ENCODE peak calls at places on chromosomes 1 and 21, in six cellular contexts. One of them, this sample, is unnamed.

GRCh38 chr21:41953249-41953830 is 478 bp downstream of the C2CD2 start:
- DNase-seq in IMR-90: no peak
- DNase-seq in H9: no peak
- DNase-seq in mesenchymal stem cell: peak
- DNase-seq in trophoblast cell: no peak
- DNase-seq in neuronal stem cell: no peak
- DNase-seq in this sample: peak

GRCh38 chr1:42777860-42778259 is 6.9 kb upstream of the TMEM269 start:
- DNase-seq in IMR-90: peak
- DNase-seq in H9: no peak
- DNase-seq in mesenchymal stem cell: peak
- DNase-seq in trophoblast cell: no peak
- DNase-seq in neuronal stem cell: peak
- DNase-seq in this sample: peak

GRCh38 chr1:117209094-117209493 is 1.6 kb downstream of the VTCN1 start:
- DNase-seq in IMR-90: no peak
- DNase-seq in H9: no peak
- DNase-seq in mesenchymal stem cell: no peak
- DNase-seq in trophoblast cell: peak
- DNase-seq in neuronal stem cell: no peak
- DNase-seq in this sample: no peak

GRCh38 chr1:78053498-78053897 is 7.7 kb downstream of the GIPC2 start:
- DNase-seq in IMR-90: no peak
- DNase-seq in H9: no peak
- DNase-seq in mesenchymal stem cell: no peak
- DNase-seq in trophoblast cell: no peak
- DNase-seq in neuronal stem cell: no peak
- DNase-seq in this sample: no peak

GRCh38 chr1:166172106-166172505 is 5.3 kb upstream of the FAM78B start:
- DNase-seq in IMR-90: no peak
- DNase-seq in H9: no peak
- DNase-seq in mesenchymal stem cell: no peak
- DNase-seq in trophoblast cell: no peak
- DNase-seq in neuronal stem cell: no peak
- DNase-seq in this sample: no peak

GRCh38 chr1:6001992-6002576 is 9.9 kb upstream of the NPHP4 start:
- DNase-seq in IMR-90: no peak
- DNase-seq in H9: no peak
- DNase-seq in mesenchymal stem cell: no peak
- DNase-seq in trophoblast cell: no peak
- DNase-seq in neuronal stem cell: no peak
- DNase-seq in this sample: no peak

GRCh38 chr1:238777551-238777950 is 608.8 kb upstream of the CHRM3 start:
- DNase-seq in IMR-90: peak
- DNase-seq in H9: no peak
- DNase-seq in mesenchymal stem cell: no peak
- DNase-seq in trophoblast cell: no peak
- DNase-seq in neuronal stem cell: no peak
- DNase-seq in this sample: no peak

GRCh38 chr1:37306461-37306860 is 167.9 kb upstream of the ZC3H12A start:
- DNase-seq in IMR-90: no peak
- DNase-seq in H9: no peak
- DNase-seq in mesenchymal stem cell: no peak
- DNase-seq in trophoblast cell: no peak
- DNase-seq in neuronal stem cell: no peak
- DNase-seq in this sample: no peak

GRCh38 chr1:43978551-43979260 is at the start of gene B4GALT2:
- DNase-seq in IMR-90: no peak
- DNase-seq in H9: peak
- DNase-seq in mesenchymal stem cell: no peak
- DNase-seq in trophoblast cell: no peak
- DNase-seq in neuronal stem cell: no peak
- DNase-seq in this sample: peak

GRCh38 chr1:100750002-100750885 is 30.7 kb downstream of the VCAM1 start:
- DNase-seq in IMR-90: no peak
- DNase-seq in H9: peak
- DNase-seq in mesenchymal stem cell: no peak
- DNase-seq in trophoblast cell: no peak
- DNase-seq in neuronal stem cell: no peak
- DNase-seq in this sample: peak

GRCh38 chr1:84620720-84621313 is 46.6 kb upstream of the CTBS start:
- DNase-seq in IMR-90: peak
- DNase-seq in H9: peak
- DNase-seq in mesenchymal stem cell: peak
- DNase-seq in trophoblast cell: peak
- DNase-seq in neuronal stem cell: peak
- DNase-seq in this sample: peak

GRCh38 chr21:35050348-35051286 is 1.5 kb upstream of the RUNX1 start:
- DNase-seq in IMR-90: peak
- DNase-seq in H9: no peak
- DNase-seq in mesenchymal stem cell: peak
- DNase-seq in trophoblast cell: no peak
- DNase-seq in neuronal stem cell: no peak
- DNase-seq in this sample: no peak

GRCh38 chr1:46517010-46517600 is 27.5 kb downstream of the DMBX1 start:
- DNase-seq in IMR-90: no peak
- DNase-seq in H9: peak
- DNase-seq in mesenchymal stem cell: no peak
- DNase-seq in trophoblast cell: no peak
- DNase-seq in neuronal stem cell: peak
- DNase-seq in this sample: peak

GRCh38 chr1:153663211-153663610 is 4.7 kb downstream of the SNAPIN start:
- DNase-seq in IMR-90: peak
- DNase-seq in H9: no peak
- DNase-seq in mesenchymal stem cell: peak
- DNase-seq in trophoblast cell: no peak
- DNase-seq in neuronal stem cell: no peak
- DNase-seq in this sample: no peak

GRCh38 chr1:209106237-209106741 is 477.2 kb upstream of the CAMK1G start:
- DNase-seq in IMR-90: peak
- DNase-seq in H9: peak
- DNase-seq in mesenchymal stem cell: no peak
- DNase-seq in trophoblast cell: no peak
- DNase-seq in neuronal stem cell: no peak
- DNase-seq in this sample: peak

GRCh38 chr1:31239653-31240241 is at the start of gene NKAIN1:
- DNase-seq in IMR-90: peak
- DNase-seq in H9: peak
- DNase-seq in mesenchymal stem cell: peak
- DNase-seq in trophoblast cell: no peak
- DNase-seq in neuronal stem cell: peak
- DNase-seq in this sample: peak

GRCh38 chr1:21552715-21553114 is 43.5 kb downstream of the ALPL start:
- DNase-seq in IMR-90: peak
- DNase-seq in H9: no peak
- DNase-seq in mesenchymal stem cell: peak
- DNase-seq in trophoblast cell: peak
- DNase-seq in neuronal stem cell: no peak
- DNase-seq in this sample: peak

GRCh38 chr1:12178511-12178910 is 11.7 kb downstream of the TNFRSF1B start:
- DNase-seq in IMR-90: no peak
- DNase-seq in H9: no peak
- DNase-seq in mesenchymal stem cell: no peak
- DNase-seq in trophoblast cell: no peak
- DNase-seq in neuronal stem cell: no peak
- DNase-seq in this sample: no peak

DNA sequence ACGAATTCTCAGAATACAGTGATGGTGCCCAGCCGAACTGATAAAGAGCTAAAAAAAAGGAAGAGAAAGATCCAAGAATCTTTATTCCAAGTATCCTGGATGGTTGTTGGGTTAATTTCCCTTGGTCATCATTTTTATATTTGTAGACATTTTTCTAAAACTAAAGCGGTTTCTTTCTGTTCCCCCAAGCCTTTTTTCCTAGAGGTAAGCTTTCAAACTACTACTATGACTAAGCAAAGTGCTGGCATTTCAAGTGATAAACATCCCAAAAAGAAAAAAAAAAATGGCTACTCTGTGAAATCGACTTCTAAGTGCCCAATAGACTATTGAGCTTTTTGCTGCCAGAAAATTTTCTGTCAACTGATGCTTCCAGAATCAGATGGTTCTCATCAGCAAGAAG is 96.0 kb upstream of the ZC3H11B start:
- DNase-seq in IMR-90: no peak
- DNase-seq in H9: no peak
- DNase-seq in mesenchymal stem cell: no peak
- DNase-seq in trophoblast cell: no peak
- DNase-seq in neuronal stem cell: no peak
- DNase-seq in this sample: no peak
- H3K27ac ChIP-seq in IMR-90: no peak
- H3K27ac ChIP-seq in H9: no peak
- H3K27ac ChIP-seq in mesenchymal stem cell: no peak
- H3K27ac ChIP-seq in trophoblast cell: no peak
- H3K27ac ChIP-seq in neuronal stem cell: no peak
- H3K27ac ChIP-seq in this sample: no peak

GRCh38 chr1:34166191-34167090 is 1.4 kb upstream of the CSMD2 start:
- DNase-seq in IMR-90: no peak
- DNase-seq in H9: peak
- DNase-seq in mesenchymal stem cell: no peak
- DNase-seq in trophoblast cell: no peak
- DNase-seq in neuronal stem cell: peak
- DNase-seq in this sample: peak
- H2BK120ac ChIP-seq in IMR-90: no peak
- H2BK120ac ChIP-seq in H9: no peak
- H2BK120ac ChIP-seq in mesenchymal stem cell: no peak
- H2BK120ac ChIP-seq in trophoblast cell: no peak
- H2BK120ac ChIP-seq in neuronal stem cell: no peak
- H2BK120ac ChIP-seq in this sample: peak

GRCh38 chr1:193567937-193568336 is 381.5 kb upstream of the B3GALT2 start:
- DNase-seq in IMR-90: no peak
- DNase-seq in H9: no peak
- DNase-seq in mesenchymal stem cell: no peak
- DNase-seq in trophoblast cell: no peak
- DNase-seq in neuronal stem cell: no peak
- DNase-seq in this sample: no peak
- H4K8ac ChIP-seq in IMR-90: no peak
- H4K8ac ChIP-seq in H9: no peak
- H4K8ac ChIP-seq in mesenchymal stem cell: no peak
- H4K8ac ChIP-seq in trophoblast cell: no peak
- H4K8ac ChIP-seq in neuronal stem cell: no peak
- H4K8ac ChIP-seq in this sample: no peak

DNA sequence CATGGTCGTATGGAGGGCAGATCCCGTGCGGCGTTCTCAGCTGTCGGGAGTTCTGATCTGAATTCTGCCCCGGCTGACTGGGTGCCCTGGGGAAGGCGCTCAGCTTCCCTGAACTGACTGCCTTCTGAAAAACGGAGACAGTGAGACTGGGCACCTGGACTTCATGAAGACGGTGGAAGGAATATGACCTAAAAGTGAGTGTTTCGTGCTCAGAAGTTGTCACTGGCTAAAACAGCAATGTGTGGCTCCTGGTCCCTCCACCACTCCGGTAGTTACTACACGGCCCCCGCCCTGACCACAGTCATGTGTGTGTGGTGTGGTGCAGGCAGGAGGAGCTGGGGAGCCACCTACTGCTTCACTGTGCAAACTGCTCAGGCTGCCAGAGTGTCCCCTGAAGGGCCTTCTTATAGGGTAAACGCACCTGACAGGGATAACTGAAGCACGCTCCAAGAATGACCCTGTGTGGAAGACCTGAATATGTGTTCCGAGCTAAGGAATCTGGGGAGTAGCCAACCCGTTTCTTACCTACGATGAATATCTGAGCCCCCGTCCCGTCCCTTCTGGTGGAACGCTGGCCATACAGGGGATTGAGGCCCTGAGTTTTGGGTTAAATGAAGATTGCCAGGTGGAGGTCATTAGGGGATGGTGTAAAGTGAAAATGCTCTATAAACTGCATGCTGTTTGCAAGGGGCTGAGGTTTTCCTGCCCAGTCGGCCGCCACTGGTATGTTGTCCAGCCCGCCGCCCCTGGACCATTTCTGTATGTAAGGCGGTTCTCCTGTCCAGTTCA is 640 bp upstream of the MYOM3 start:
- DNase-seq in IMR-90: peak
- DNase-seq in H9: peak
- DNase-seq in mesenchymal stem cell: peak
- DNase-seq in trophoblast cell: no peak
- DNase-seq in neuronal stem cell: no peak
- DNase-seq in this sample: peak
- H3K27ac ChIP-seq in IMR-90: no peak
- H3K27ac ChIP-seq in H9: no peak
- H3K27ac ChIP-seq in mesenchymal stem cell: no peak
- H3K27ac ChIP-seq in trophoblast cell: no peak
- H3K27ac ChIP-seq in neuronal stem cell: no peak
- H3K27ac ChIP-seq in this sample: no peak

GRCh38 chr1:28370220-28371010 is 875 bp downstream of the PHACTR4 start:
- DNase-seq in IMR-90: peak
- DNase-seq in H9: no peak
- DNase-seq in mesenchymal stem cell: peak
- DNase-seq in trophoblast cell: peak
- DNase-seq in neuronal stem cell: no peak
- DNase-seq in this sample: peak
- H2BK120ac ChIP-seq in IMR-90: peak
- H2BK120ac ChIP-seq in H9: no peak
- H2BK120ac ChIP-seq in mesenchymal stem cell: peak
- H2BK120ac ChIP-seq in trophoblast cell: peak
- H2BK120ac ChIP-seq in neuronal stem cell: no peak
- H2BK120ac ChIP-seq in this sample: no peak

DNA sequence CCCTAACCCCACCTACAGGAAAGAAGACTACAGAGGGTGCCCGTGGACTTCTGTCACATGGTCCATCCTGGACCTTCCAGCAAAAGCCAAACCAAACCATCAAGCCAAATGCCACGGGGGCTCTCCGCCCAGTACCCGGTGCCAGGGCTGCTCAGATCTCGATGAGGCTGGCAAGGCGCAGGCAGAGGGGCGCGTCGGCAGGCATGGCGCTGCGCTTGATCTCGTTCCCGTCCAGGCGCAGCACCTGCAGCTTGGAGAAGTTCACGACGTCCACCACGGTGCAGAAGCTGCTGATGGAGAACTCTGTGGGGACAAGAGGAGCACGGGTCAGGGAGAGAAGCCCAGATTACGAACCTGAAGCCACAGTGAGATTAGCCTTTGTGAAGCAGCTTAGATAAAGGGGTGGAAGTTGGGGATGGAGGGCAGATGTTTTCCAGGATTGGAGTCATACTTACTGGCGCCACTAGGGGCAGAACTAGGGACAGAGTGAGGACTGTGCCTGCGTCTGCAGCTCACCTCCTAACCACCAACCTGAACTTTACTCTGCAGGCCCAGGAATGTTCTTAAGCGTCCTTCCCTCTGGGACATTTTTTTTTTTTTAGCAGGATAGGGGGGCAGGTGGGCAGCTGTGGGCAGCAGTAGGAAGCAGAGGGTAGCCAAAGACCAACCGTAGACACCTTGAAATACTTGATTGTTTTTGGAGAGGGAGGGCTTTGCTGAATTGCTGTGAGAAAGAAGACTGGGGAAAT is 8.6 kb downstream of the FMOD start:
- DNase-seq in IMR-90: peak
- DNase-seq in H9: peak
- DNase-seq in mesenchymal stem cell: peak
- DNase-seq in trophoblast cell: peak
- DNase-seq in neuronal stem cell: peak
- DNase-seq in this sample: peak
- H4K8ac ChIP-seq in IMR-90: no peak
- H4K8ac ChIP-seq in H9: no peak
- H4K8ac ChIP-seq in mesenchymal stem cell: no peak
- H4K8ac ChIP-seq in trophoblast cell: no peak
- H4K8ac ChIP-seq in neuronal stem cell: no peak
- H4K8ac ChIP-seq in this sample: no peak

This sample was measured in mesendoderm.